ENCODE peak calls at places on chromosomes 3 and 15, in four cellular contexts. One of them, this sample, is unnamed.

GRCh38 chr15:60585743-60586708 is 107.1 kb upstream of the ICE2 start:
- DNase-seq in K562: peak; percentile 72
- DNase-seq in H1: no peak
- DNase-seq in SK-N-SH: peak; percentile 66
- DNase-seq in this sample: peak; percentile 42

GRCh38 chr3:30462725-30463124 is 143.7 kb upstream of the TGFBR2 start:
- DNase-seq in K562: no peak
- DNase-seq in H1: no peak
- DNase-seq in SK-N-SH: no peak
- DNase-seq in this sample: no peak

GRCh38 chr15:70269991-70270751 is 172.5 kb upstream of the TLE3 start:
- DNase-seq in K562: no peak
- DNase-seq in H1: no peak
- DNase-seq in SK-N-SH: no peak
- DNase-seq in this sample: no peak

GRCh38 chr3:138359549-138360271 is 11.3 kb downstream of the MRAS start:
- DNase-seq in K562: no peak
- DNase-seq in H1: no peak
- DNase-seq in SK-N-SH: no peak
- DNase-seq in this sample: no peak

GRCh38 chr3:101643009-101643844 is 33.7 kb downstream of the ZBTB11 start:
- DNase-seq in K562: no peak
- DNase-seq in H1: no peak
- DNase-seq in SK-N-SH: no peak
- DNase-seq in this sample: no peak

GRCh38 chr3:126083511-126083912 is 412 bp downstream of the SLC41A3 start:
- DNase-seq in K562: no peak
- DNase-seq in H1: peak; percentile 62
- DNase-seq in SK-N-SH: peak; percentile 88
- DNase-seq in this sample: peak; percentile 52

GRCh38 chr3:56980798-56981390 is 79.6 kb upstream of the SPATA12 start:
- DNase-seq in K562: no peak
- DNase-seq in H1: no peak
- DNase-seq in SK-N-SH: no peak
- DNase-seq in this sample: no peak

GRCh38 chr15:89647191-89647851 is 7.9 kb downstream of the KIF7 start:
- DNase-seq in K562: peak; percentile 84
- DNase-seq in H1: peak; percentile 99
- DNase-seq in SK-N-SH: peak; percentile 94
- DNase-seq in this sample: peak; percentile 95

GRCh38 chr15:100759116-100759515 is 120.5 kb upstream of the ALDH1A3 start:
- DNase-seq in K562: no peak
- DNase-seq in H1: no peak
- DNase-seq in SK-N-SH: no peak
- DNase-seq in this sample: no peak

GRCh38 chr3:6250167-6250566 is 610.7 kb upstream of the GRM7 start:
- DNase-seq in K562: no peak
- DNase-seq in H1: no peak
- DNase-seq in SK-N-SH: no peak
- DNase-seq in this sample: no peak

GRCh38 chr3:27659279-27660021 is 62.7 kb downstream of the EOMES start:
- DNase-seq in K562: peak; percentile 51
- DNase-seq in H1: peak; percentile 76
- DNase-seq in SK-N-SH: peak; percentile 66
- DNase-seq in this sample: peak; percentile 69

GRCh38 chr3:114672692-114673447 is 379.0 kb downstream of the TIGIT start:
- DNase-seq in K562: no peak
- DNase-seq in H1: no peak
- DNase-seq in SK-N-SH: no peak
- DNase-seq in this sample: no peak

GRCh38 chr15:59963322-59963721 is 40.8 kb upstream of the FOXB1 start:
- DNase-seq in K562: no peak
- DNase-seq in H1: no peak
- DNase-seq in SK-N-SH: no peak
- DNase-seq in this sample: no peak

GRCh38 chr3:105812194-105812586 is 56.6 kb downstream of the CBLB start:
- DNase-seq in K562: no peak
- DNase-seq in H1: no peak
- DNase-seq in SK-N-SH: no peak
- DNase-seq in this sample: no peak

GRCh38 chr3:107684431-107684925 is 161.7 kb downstream of the BBX start:
- DNase-seq in K562: no peak
- DNase-seq in H1: no peak
- DNase-seq in SK-N-SH: no peak
- DNase-seq in this sample: peak; percentile 14

GRCh38 chr3:48088056-48088748 is 72.0 kb upstream of the MAP4 start:
- DNase-seq in K562: peak; percentile 53
- DNase-seq in H1: peak; percentile 54
- DNase-seq in SK-N-SH: peak; percentile 72
- DNase-seq in this sample: peak; percentile 21

GRCh38 chr3:152444029-152444641 is 175.4 kb downstream of the MBNL1 start:
- DNase-seq in K562: peak; percentile 10
- DNase-seq in H1: no peak
- DNase-seq in SK-N-SH: peak; percentile 27
- DNase-seq in this sample: no peak

GRCh38 chr3:99648091-99648490 is 9.7 kb downstream of the COL8A1 start:
- DNase-seq in K562: no peak
- DNase-seq in H1: no peak
- DNase-seq in SK-N-SH: no peak
- DNase-seq in this sample: no peak

GRCh38 chr3:141268281-141268680 is 36.7 kb downstream of the PXYLP1 start:
- DNase-seq in K562: no peak
- DNase-seq in H1: no peak
- DNase-seq in SK-N-SH: no peak
- DNase-seq in this sample: no peak

GRCh38 chr3:42814914-42815507 is 5.8 kb downstream of the ACKR2 start:
- DNase-seq in K562: peak; percentile 82
- DNase-seq in H1: no peak
- DNase-seq in SK-N-SH: no peak
- DNase-seq in this sample: no peak

GRCh38 chr3:143970773-143971366 is 753 bp upstream of the DIPK2A start:
- DNase-seq in K562: peak; percentile 59
- DNase-seq in H1: peak; percentile 77
- DNase-seq in SK-N-SH: peak; percentile 41
- DNase-seq in this sample: peak; percentile 75

GRCh38 chr3:143465638-143466037 is 346.1 kb downstream of the CHST2 start:
- DNase-seq in K562: no peak
- DNase-seq in H1: no peak
- DNase-seq in SK-N-SH: no peak
- DNase-seq in this sample: no peak

GRCh38 chr3:53103566-53104296 is 26.5 kb downstream of the RFT1 start:
- DNase-seq in K562: no peak
- DNase-seq in H1: no peak
- DNase-seq in SK-N-SH: no peak
- DNase-seq in this sample: no peak

GRCh38 chr3:150238043-150238802 is 169.9 kb upstream of the TSC22D2 start:
- DNase-seq in K562: no peak
- DNase-seq in H1: no peak
- DNase-seq in SK-N-SH: no peak
- DNase-seq in this sample: no peak

GRCh38 chr3:31379598-31379997 is 153.1 kb upstream of the STT3B start:
- DNase-seq in K562: no peak
- DNase-seq in H1: no peak
- DNase-seq in SK-N-SH: no peak
- DNase-seq in this sample: no peak

GRCh38 chr3:129664040-129664646 is 57.7 kb upstream of the PLXND1 start:
- DNase-seq in K562: no peak
- DNase-seq in H1: no peak
- DNase-seq in SK-N-SH: no peak
- DNase-seq in this sample: no peak

GRCh38 chr3:152317956-152318355 is 49.2 kb downstream of the MBNL1 start:
- DNase-seq in K562: no peak
- DNase-seq in H1: no peak
- DNase-seq in SK-N-SH: no peak
- DNase-seq in this sample: no peak

GRCh38 chr3:117892431-117892841 is 1142.2 kb downstream of the IGSF11 start:
- DNase-seq in K562: no peak
- DNase-seq in H1: no peak
- DNase-seq in SK-N-SH: no peak
- DNase-seq in this sample: no peak

GRCh38 chr3:65721386-65721785 is 317.3 kb downstream of the MAGI1 start:
- DNase-seq in K562: no peak
- DNase-seq in H1: no peak
- DNase-seq in SK-N-SH: no peak
- DNase-seq in this sample: no peak

GRCh38 chr15:67972377-67972776 is 81.7 kb upstream of the PIAS1 start:
- DNase-seq in K562: no peak
- DNase-seq in H1: no peak
- DNase-seq in SK-N-SH: no peak
- DNase-seq in this sample: no peak

GRCh38 chr15:67968564-67969440 is 85.3 kb upstream of the PIAS1 start:
- DNase-seq in K562: no peak
- DNase-seq in H1: no peak
- DNase-seq in SK-N-SH: no peak
- DNase-seq in this sample: no peak

GRCh38 chr15:67973846-67974245 is 80.3 kb upstream of the PIAS1 start:
- DNase-seq in K562: no peak
- DNase-seq in H1: no peak
- DNase-seq in SK-N-SH: no peak
- DNase-seq in this sample: no peak

GRCh38 chr15:67969892-67970291 is 84.2 kb upstream of the PIAS1 start:
- DNase-seq in K562: no peak
- DNase-seq in H1: no peak
- DNase-seq in SK-N-SH: no peak
- DNase-seq in this sample: no peak

DNA sequence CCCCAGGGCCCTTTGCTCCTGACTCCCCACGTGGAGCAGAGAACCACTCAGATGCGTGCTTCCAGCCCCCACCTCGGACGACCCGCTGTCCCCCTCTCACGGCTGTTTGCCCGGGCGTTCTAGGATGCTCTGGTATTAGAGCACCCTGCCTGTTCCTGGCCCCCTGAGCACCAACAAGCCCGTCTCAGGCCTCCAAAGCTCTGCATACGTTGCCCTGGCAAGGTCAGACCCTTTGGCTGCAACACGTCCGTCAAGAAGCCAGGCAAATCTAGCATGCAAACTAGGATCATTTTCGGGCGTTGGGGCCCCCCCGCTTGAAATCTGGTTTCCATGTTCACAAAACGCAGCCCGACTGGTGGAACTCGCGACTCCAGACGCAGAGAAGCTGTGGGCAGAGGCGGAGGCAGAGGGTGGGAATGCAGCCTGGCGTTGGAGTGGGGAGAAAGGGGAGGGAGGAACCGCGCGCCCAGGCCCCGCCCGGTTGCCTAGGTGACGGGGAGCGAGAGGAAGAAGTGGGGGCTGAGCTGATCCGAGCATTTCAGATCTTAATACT is 86.2 kb upstream of the PIAS1 start:
- DNase-seq in K562: peak; percentile 59
- DNase-seq in H1: peak; percentile 86
- DNase-seq in SK-N-SH: peak; percentile 81
- DNase-seq in this sample: peak; percentile 83
- TF ChIP-seq TEAD4 in K562: no peak
- TF ChIP-seq TEAD4 in H1: peak; percentile 37
- TF ChIP-seq TEAD4 in SK-N-SH: no peak
- TF ChIP-seq TEAD4 in this sample: no peak

DNA sequence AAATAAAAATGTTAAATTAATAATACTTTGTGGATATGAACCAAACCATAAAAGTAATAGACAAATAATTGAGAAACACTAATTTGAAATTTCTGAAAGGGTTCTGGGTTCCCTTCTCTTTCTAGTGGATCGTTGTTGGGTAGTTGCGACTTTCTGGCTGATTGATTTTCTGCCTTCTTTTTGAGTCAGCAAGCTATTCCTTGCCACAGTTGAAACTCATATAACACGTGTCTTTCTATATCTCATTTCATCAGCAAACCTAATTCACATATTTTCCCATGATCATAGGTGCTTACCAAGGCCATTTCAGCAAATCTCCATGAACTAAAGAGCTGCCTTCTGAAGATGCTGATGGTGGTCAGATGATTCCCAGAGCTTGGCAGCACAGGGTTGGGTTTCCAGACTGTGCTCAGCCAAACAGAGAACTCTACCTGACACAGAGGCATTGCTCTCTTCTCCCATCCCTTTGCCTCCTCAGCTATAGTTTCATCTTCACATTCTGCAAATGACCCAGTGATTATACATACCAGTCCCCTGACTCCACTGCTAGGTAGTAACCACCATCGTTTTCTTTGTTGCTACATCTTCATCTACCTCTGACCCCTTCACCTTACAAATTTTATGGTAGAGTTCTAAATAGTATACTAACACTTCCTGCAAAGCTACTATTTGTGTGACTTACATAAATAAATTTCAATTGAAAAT is 383.9 kb upstream of the DPH6 start:
- DNase-seq in K562: no peak
- DNase-seq in H1: no peak
- DNase-seq in SK-N-SH: no peak
- DNase-seq in this sample: no peak
- TF ChIP-seq TEAD4 in K562: no peak
- TF ChIP-seq TEAD4 in H1: no peak
- TF ChIP-seq TEAD4 in SK-N-SH: no peak
- TF ChIP-seq TEAD4 in this sample: no peak

GRCh38 chr15:68431792-68432401 is at the start of gene ITGA11:
- DNase-seq in K562: no peak
- DNase-seq in H1: peak; percentile 87
- DNase-seq in SK-N-SH: peak; percentile 91
- DNase-seq in this sample: peak; percentile 79
- TF ChIP-seq TEAD4 in K562: no peak
- TF ChIP-seq TEAD4 in H1: no peak
- TF ChIP-seq TEAD4 in SK-N-SH: no peak
- TF ChIP-seq TEAD4 in this sample: no peak

DNA sequence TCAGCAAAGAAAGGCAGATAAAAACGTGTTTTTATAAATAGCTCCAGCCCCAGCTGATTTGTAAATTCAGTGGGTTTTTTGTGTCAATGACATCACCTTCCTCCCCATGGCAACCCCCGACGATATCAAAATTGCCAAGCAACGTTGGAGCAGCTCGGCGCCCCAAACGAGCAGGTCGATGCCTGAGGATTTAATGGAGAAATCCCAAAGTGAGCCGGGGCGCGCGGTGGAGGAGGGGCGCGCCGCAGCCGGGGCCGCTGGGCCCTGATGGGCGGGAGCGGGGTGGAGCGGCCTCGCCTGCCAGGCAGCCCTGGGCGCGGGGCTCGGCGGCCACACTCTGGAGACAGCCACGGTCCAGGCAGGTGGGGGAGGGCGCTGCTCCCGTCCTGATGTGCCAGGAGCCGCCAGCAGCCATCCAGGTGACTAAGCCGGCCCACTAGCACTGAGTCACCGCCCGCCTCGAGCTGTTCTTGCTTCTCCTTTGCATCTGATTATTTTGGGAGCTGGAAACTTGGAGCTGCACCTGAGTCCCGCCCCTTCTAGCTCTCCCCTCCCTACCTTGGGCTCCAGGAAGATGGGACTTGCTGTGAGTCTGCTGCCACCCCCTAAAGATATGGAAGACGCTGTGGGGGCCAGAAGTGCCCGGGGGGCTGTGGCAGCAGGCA is at the start of gene PAK6:
- DNase-seq in K562: peak; percentile 60
- DNase-seq in H1: peak; percentile 90
- DNase-seq in SK-N-SH: peak; percentile 92
- DNase-seq in this sample: peak; percentile 82
- TF ChIP-seq TEAD4 in K562: no peak
- TF ChIP-seq TEAD4 in H1: no peak
- TF ChIP-seq TEAD4 in SK-N-SH: no peak
- TF ChIP-seq TEAD4 in this sample: no peak